ENCODE peak calls at places on chromosomes 6 and 20, in nine cellular contexts. F is ovary, Y is fibroblast of pulmonary artery, R is mammary epithelial cell, G is astrocyte, Q is GM12865, X is Peyer's patch, W is upper lobe of right lung, K is HCT116. V is an unnamed sample.

GRCh38 chr6:104711371-104711770 is 148.3 kb downstream of the HACE1 start:
- DNase-seq in F (no peak), Y (peak; percentile 64), R (peak; percentile 46), G (peak; percentile 45), Q (no peak), X (no peak), W (no peak), K (no peak), V (peak; percentile 79)

GRCh38 chr20:49591217-49591865 is 23.4 kb upstream of the PTGIS start:
- DNase-seq in F (peak; percentile 44), Y (peak; percentile 90), R (no peak), G (peak; percentile 92), Q (no peak), X (no peak), W (no peak), K (no peak), V (no peak)

GRCh38 chr20:14210146-14210545 is 127.3 kb downstream of the FLRT3 start:
- DNase-seq in F (no peak), Y (no peak), R (no peak), G (no peak), Q (no peak), X (no peak), W (no peak), K (no peak), V (no peak)

GRCh38 chr20:58264271-58264670 is 35.8 kb upstream of the ANKRD60 start:
- DNase-seq in F (no peak), Y (no peak), R (no peak), G (no peak), Q (no peak), X (no peak), W (no peak), K (no peak), V (peak; percentile 34)

GRCh38 chr6:14921878-14922277 is 324.0 kb upstream of the JARID2 start:
- DNase-seq in F (no peak), Y (no peak), R (no peak), G (no peak), Q (no peak), X (no peak), W (no peak), K (no peak), V (no peak)

GRCh38 chr20:3696745-3697587 is 15.2 kb upstream of the ADAM33 start:
- DNase-seq in F (no peak), Y (no peak), R (no peak), G (no peak), Q (no peak), X (no peak), W (no peak), K (no peak), V (no peak)

GRCh38 chr6:7200598-7201443 is 93.1 kb downstream of the RREB1 start:
- DNase-seq in F (no peak), Y (no peak), R (peak; percentile 87), G (no peak), Q (no peak), X (no peak), W (peak; percentile 84), K (no peak), V (peak; percentile 97)

GRCh38 chr20:1469925-1470571 is 3.4 kb upstream of the NSFL1C start:
- DNase-seq in F (peak; percentile 66), Y (peak; percentile 99), R (peak; percentile 99), G (peak; percentile 99), Q (peak; percentile 76), X (peak; percentile 57), W (peak; percentile 88), K (peak; percentile 79), V (peak; percentile 98)

GRCh38 chr20:8434326-8434876 is 302.3 kb downstream of the PLCB1 start:
- DNase-seq in F (no peak), Y (peak; percentile 80), R (no peak), G (no peak), Q (no peak), X (no peak), W (no peak), K (no peak), V (peak; percentile 2)

GRCh38 chr6:92708945-92709344 is 710.4 kb downstream of the EPHA7 start:
- DNase-seq in F (no peak), Y (no peak), R (no peak), G (no peak), Q (no peak), X (no peak), W (no peak), K (no peak), V (no peak)

GRCh38 chr6:90269334-90269733 is 27.3 kb downstream of the BACH2 start:
- DNase-seq in F (no peak), Y (no peak), R (no peak), G (no peak), Q (no peak), X (no peak), W (no peak), K (no peak), V (no peak)

GRCh38 chr20:37397076-37397953 is 51.4 kb downstream of the SRC start:
- DNase-seq in F (no peak), Y (no peak), R (peak; percentile 31), G (no peak), Q (no peak), X (no peak), W (no peak), K (no peak), V (no peak)

GRCh38 chr20:52295556-52295955 is 104.0 kb upstream of the ZFP64 start:
- DNase-seq in F (no peak), Y (no peak), R (no peak), G (no peak), Q (no peak), X (no peak), W (no peak), K (no peak), V (peak; percentile 19)

GRCh38 chr6:5556011-5556410 is 294.7 kb downstream of the FARS2 start:
- DNase-seq in F (no peak), Y (no peak), R (no peak), G (no peak), Q (no peak), X (no peak), W (no peak), K (no peak), V (no peak)

GRCh38 chr6:47655719-47656595 is 42.4 kb upstream of the ADGRF4 start:
- DNase-seq in F (no peak), Y (peak; percentile 53), R (peak; percentile 87), G (peak; percentile 69), Q (peak; percentile 16), X (no peak), W (no peak), K (peak; percentile 62), V (peak; percentile 96)

GRCh38 chr20:36493801-36494114 is 47.6 kb upstream of the MYL9 start:
- DNase-seq in F (peak; percentile 81), Y (peak; percentile 64), R (peak; percentile 85), G (peak; percentile 91), Q (no peak), X (no peak), W (no peak), K (no peak), V (no peak)

GRCh38 chr6:56204134-56204533 is 43.2 kb downstream of the COL21A1 start:
- DNase-seq in F (no peak), Y (no peak), R (no peak), G (no peak), Q (no peak), X (no peak), W (no peak), K (no peak), V (no peak)

GRCh38 chr6:42746452-42747400 is 823 bp upstream of the TBCC start:
- DNase-seq in F (peak; percentile 88), Y (peak; percentile 94), R (peak; percentile 87), G (peak; percentile 88), Q (peak; percentile 96), X (peak; percentile 90), W (peak; percentile 92), K (peak; percentile 74), V (peak; percentile 88)

GRCh38 chr20:11891081-11891826 is 26.4 kb upstream of the BTBD3 start:
- DNase-seq in F (peak; percentile 76), Y (peak; percentile 31), R (peak; percentile 55), G (peak; percentile 22), Q (no peak), X (no peak), W (peak; percentile 83), K (no peak), V (peak; percentile 52)
- H3K4me3 ChIP-seq in F (peak overlapping the region; percentile 83), Y (peak overlapping the region; percentile 66), R (peak overlapping the region; percentile 96), G (peak overlapping the region; percentile 86), Q (no peak overlapping the region), X (peak overlapping the region; percentile 89), W (peak overlapping the region; percentile 67), K (peak overlapping the region; percentile 66), V (peak overlapping the region; percentile 72)

GRCh38 chr20:63555661-63556381 is 1.9 kb downstream of the FNDC11 start:
- DNase-seq in F (no peak), Y (no peak), R (no peak), G (no peak), Q (no peak), X (no peak), W (no peak), K (no peak), V (no peak)

GRCh38 chr20:63553251-63553932 is 567 bp upstream of the FNDC11 start:
- DNase-seq in F (peak; percentile 75), Y (peak; percentile 91), R (peak; percentile 64), G (peak; percentile 34), Q (peak; percentile 94), X (peak; percentile 85), W (peak; percentile 87), K (peak; percentile 85), V (peak; percentile 88)

GRCh38 chr20:63554361-63555278 is 661 bp downstream of the FNDC11 start:
- DNase-seq in F (no peak), Y (no peak), R (no peak), G (no peak), Q (peak; percentile 75), X (peak; percentile 54), W (no peak), K (no peak), V (no peak)

GRCh38 chr20:63552481-63553249 is 1.3 kb upstream of the FNDC11 start:
- DNase-seq in F (no peak), Y (no peak), R (peak; percentile 39), G (no peak), Q (peak; percentile 87), X (peak; percentile 67), W (no peak), K (no peak), V (peak; percentile 42)

GRCh38 chr20:63553933-63554290 is at the start of gene FNDC11:
- DNase-seq in F (no peak), Y (peak; percentile 26), R (no peak), G (no peak), Q (peak; percentile 45), X (peak; percentile 54), W (peak; percentile 78), K (no peak), V (peak; percentile 20)
- H3K4me3 ChIP-seq in F (peak within 1 kb of the TSS; percentile 39), Y (peak within 1 kb of the TSS; percentile 66), R (peak within 1 kb of the TSS; percentile 66), G (peak within 1 kb of the TSS; percentile 56), Q (peak within 1 kb of the TSS; percentile 65), X (peak within 1 kb of the TSS; percentile 57), W (peak within 1 kb of the TSS; percentile 63), K (peak within 1 kb of the TSS; percentile 57), V (peak within 1 kb of the TSS; percentile 44)

DNA sequence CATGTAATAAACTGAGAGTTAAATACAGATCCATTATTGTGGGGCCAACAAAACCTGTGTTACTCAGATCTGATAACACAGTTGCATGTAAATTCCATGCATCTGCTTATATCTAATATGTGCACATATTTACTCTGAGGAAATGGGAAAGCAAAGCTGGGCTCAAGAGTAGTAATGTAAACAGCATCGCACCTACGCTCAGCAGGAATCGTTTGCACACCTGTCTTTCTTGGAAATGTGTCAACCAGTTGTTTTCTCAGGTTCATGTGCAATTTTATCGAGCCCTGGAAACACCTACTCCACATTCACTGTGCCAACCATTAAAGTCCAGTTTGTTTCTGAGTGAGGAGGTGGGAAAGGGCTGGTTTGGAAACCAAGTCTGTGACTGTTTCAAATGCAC is 80.3 kb upstream of the CNKSR3 start:
- DNase-seq in F (no peak), Y (no peak), R (no peak), G (no peak), Q (no peak), X (no peak), W (no peak), K (no peak), V (no peak)
- H3K4me3 ChIP-seq in F (no peak overlapping the region), Y (no peak overlapping the region), R (no peak overlapping the region), G (no peak overlapping the region), Q (no peak overlapping the region), X (no peak overlapping the region), W (no peak overlapping the region), K (no peak overlapping the region), V (no peak overlapping the region)

GRCh38 chr20:57007171-57007540 is 259.3 kb downstream of the BMP7 start:
- DNase-seq in F (no peak), Y (no peak), R (no peak), G (no peak), Q (no peak), X (no peak), W (no peak), K (no peak), V (no peak)
- H3K4me3 ChIP-seq in F (no peak overlapping the region), Y (no peak overlapping the region), R (no peak overlapping the region), G (no peak overlapping the region), Q (no peak overlapping the region), X (no peak overlapping the region), W (no peak overlapping the region), K (no peak overlapping the region), V (no peak overlapping the region)